ENCODE peak calls at places on chromosomes 11 and 22, in eight cellular contexts. H, S, J, V, E, Z, R and D are unnamed samples.

GRCh38 chr11:93444671-93445073 is 98.5 kb downstream of the SMCO4 start:
- DNase-seq in H (no peak), S (no peak), J (no peak), V (peak; percentile 40), E (peak; percentile 82), Z (no peak), R (peak; percentile 53), D (no peak)

GRCh38 chr22:28869736-28870135 is 13.6 kb upstream of the ZNRF3 start:
- DNase-seq in H (no peak), S (no peak), J (no peak), V (no peak), E (no peak), Z (no peak), R (no peak), D (no peak)

GRCh38 chr11:62613275-62613864 is 313 bp downstream of the ROM1 start:
- DNase-seq in H (no peak), S (no peak), J (no peak), V (no peak), E (no peak), Z (no peak), R (no peak), D (no peak)

GRCh38 chr11:116366451-116366850 is 406.3 kb downstream of the BUD13 start:
- DNase-seq in H (no peak), S (no peak), J (no peak), V (no peak), E (no peak), Z (no peak), R (no peak), D (no peak)

GRCh38 chr11:65558785-65559509 is 788 bp upstream of the LTBP3 start:
- DNase-seq in H (no peak), S (no peak), J (no peak), V (peak; percentile 48), E (peak; percentile 72), Z (peak; percentile 88), R (peak; percentile 79), D (no peak)

GRCh38 chr22:29382575-29383328 is 5.6 kb downstream of the AP1B1 start:
- DNase-seq in H (peak; percentile 67), S (no peak), J (no peak), V (peak; percentile 81), E (peak; percentile 68), Z (no peak), R (peak; percentile 78), D (no peak)

GRCh38 chr11:60345489-60345888 is 18.4 kb downstream of the MS4A6E start:
- DNase-seq in H (peak; percentile 37), S (peak; percentile 33), J (no peak), V (no peak), E (peak; percentile 61), Z (no peak), R (peak; percentile 65), D (no peak)

GRCh38 chr11:19220903-19221682 is 19.3 kb upstream of the CSRP3 start:
- DNase-seq in H (no peak), S (no peak), J (no peak), V (peak; percentile 31), E (no peak), Z (no peak), R (peak; percentile 37), D (peak; percentile 69)

GRCh38 chr11:45026835-45027234 is 76.2 kb upstream of the TP53I11 start:
- DNase-seq in H (no peak), S (no peak), J (no peak), V (no peak), E (no peak), Z (no peak), R (no peak), D (no peak)

GRCh38 chr11:74842967-74843366 is 94.3 kb downstream of the RNF169 start:
- DNase-seq in H (no peak), S (no peak), J (no peak), V (no peak), E (no peak), Z (no peak), R (no peak), D (peak; percentile 18)

GRCh38 chr11:5507177-5507576 is 2.6 kb downstream of the UBQLN3 start:
- DNase-seq in H (no peak), S (no peak), J (no peak), V (no peak), E (no peak), Z (no peak), R (no peak), D (no peak)

GRCh38 chr11:122038543-122038942 is 77.5 kb downstream of the BLID start:
- DNase-seq in H (no peak), S (no peak), J (no peak), V (no peak), E (no peak), Z (no peak), R (no peak), D (no peak)

GRCh38 chr11:43644626-43645299 is 35.8 kb upstream of the HSD17B12 start:
- DNase-seq in H (peak; percentile 8), S (peak; percentile 10), J (no peak), V (no peak), E (peak; percentile 42), Z (no peak), R (no peak), D (no peak)

DNA sequence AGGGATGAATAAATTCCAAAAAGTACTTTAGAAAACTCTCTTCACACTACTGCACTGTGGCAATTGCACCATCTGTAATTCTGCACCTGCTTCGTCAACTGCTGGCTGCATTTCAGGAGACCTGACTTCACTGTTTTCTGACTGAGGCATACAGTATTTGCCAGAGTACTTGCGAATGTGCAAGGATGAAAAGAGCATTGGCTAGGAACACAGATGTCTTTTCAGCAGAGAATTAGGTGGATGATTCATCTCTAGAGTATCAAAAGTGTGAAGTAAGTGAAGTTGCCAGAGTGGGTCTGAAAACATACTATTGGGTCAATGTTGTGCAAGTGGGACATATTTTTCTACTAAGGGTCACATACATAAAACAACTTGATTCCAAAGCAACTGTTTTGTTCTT is 427.5 kb upstream of the CCDC90B start:
- DNase-seq in H (no peak), S (no peak), J (no peak), V (no peak), E (peak; percentile 32), Z (peak; percentile 66), R (peak; percentile 71), D (no peak)
- H3K4me1 ChIP-seq in H (no peaks in the 10 kb centered on the region), S (peaks cover 13% of the 10 kb centered on the region), J (no peaks in the 10 kb centered on the region), V (no peaks in the 10 kb centered on the region), E (no peaks in the 10 kb centered on the region), Z (no peaks in the 10 kb centered on the region), R (no peaks in the 10 kb centered on the region), D (no peaks in the 10 kb centered on the region)

DNA sequence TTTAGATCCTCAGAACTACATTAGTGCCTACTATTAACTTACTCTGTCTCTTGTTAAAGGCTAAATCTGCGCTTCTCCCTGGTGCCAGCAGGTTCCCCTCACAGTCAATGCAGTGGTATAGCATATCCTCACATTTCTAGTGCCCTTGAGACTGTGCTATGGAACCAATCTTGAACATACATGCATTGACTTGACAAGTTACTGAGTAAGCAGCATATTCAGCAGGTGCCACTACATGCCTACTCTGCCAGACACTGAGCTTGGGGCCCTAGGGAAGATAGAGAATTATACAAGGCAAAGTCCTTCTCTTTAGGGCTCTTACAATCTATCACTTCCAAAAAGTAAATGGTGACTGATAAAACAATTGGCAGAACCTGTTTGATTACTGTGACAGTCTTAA is 3.2 kb downstream of the FUT4 start:
- DNase-seq in H (peak; percentile 73), S (no peak), J (no peak), V (peak; percentile 68), E (peak; percentile 40), Z (no peak), R (peak; percentile 24), D (no peak)
- H3K4me3 ChIP-seq in H (peak overlapping the region; percentile 87), S (no peak overlapping the region), J (no peak overlapping the region), V (peak overlapping the region; percentile 61), E (peak overlapping the region; percentile 31), Z (no peak overlapping the region), R (no peak overlapping the region), D (no peak overlapping the region)

GRCh38 chr22:39518996-39519680 is 1.2 kb upstream of the ATF4 start:
- DNase-seq in H (peak; percentile 51), S (peak; percentile 39), J (no peak), V (peak; percentile 65), E (peak; percentile 56), Z (no peak), R (no peak), D (no peak)

GRCh38 chr22:39520874-39521857 is 804 bp downstream of the ATF4 start:
- DNase-seq in H (peak; percentile 84), S (peak; percentile 53), J (peak; percentile 58), V (peak; percentile 84), E (peak; percentile 92), Z (peak; percentile 93), R (peak; percentile 77), D (peak; percentile 86)

GRCh38 chr22:39519681-39520053 is 695 bp upstream of the ATF4 start:
- DNase-seq in H (peak; percentile 69), S (peak; percentile 48), J (no peak), V (peak; percentile 68), E (peak; percentile 82), Z (peak; percentile 84), R (peak; percentile 73), D (peak; percentile 56)

GRCh38 chr22:39518124-39518786 is 2.1 kb upstream of the ATF4 start:
- DNase-seq in H (no peak), S (no peak), J (no peak), V (no peak), E (no peak), Z (peak; percentile 19), R (no peak), D (no peak)

DNA sequence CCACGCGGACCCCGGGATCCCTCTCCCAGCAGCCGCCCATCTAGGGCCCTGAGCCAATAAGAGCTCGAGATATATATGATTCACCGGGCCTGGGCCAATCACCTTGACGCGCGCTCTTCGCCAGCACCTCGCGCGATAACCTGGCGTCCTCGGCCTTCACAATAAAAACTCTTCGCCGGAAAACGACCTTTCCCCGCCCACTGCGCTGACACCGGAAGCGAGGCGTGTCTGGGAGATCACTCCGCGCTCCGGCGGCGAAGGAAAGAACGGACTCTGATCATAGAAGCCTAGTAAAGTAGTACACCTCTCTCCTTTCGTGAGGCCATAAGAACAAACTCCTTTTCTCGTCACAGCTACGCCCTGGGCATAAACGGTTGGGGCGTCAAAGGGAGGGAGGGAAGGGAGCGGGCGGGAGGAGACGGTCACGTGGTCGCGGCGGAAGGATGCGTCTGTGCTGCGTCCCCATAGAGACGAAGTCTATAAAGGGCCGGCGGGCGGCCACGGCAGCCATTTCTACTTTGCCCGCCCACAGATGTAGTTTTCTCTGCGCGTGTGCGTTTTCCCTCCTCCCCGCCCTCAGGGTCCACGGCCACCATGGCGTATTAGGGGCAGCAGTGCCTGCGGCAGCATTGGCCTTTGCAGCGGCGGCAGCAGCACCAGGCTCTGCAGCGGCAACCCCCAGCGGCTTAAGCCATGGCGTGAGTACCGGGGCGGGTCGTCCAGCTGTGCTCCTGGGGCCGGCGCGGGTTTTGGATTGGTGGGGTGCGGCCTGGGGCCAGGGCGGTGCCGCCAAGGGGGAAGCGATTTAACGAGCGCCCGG is at the start of gene ATF4:
- DNase-seq in H (peak; percentile 98), S (peak; percentile 99), J (peak; percentile 96), V (peak; percentile 97), E (peak; percentile 99), Z (peak; percentile 99), R (peak; percentile 99), D (peak; percentile 97)
- H3K27me3 ChIP-seq in H (no peaks in the 10 kb centered on the region), S (no peaks in the 10 kb centered on the region), J (no peaks in the 10 kb centered on the region), V (no peaks in the 10 kb centered on the region), E (no peaks in the 10 kb centered on the region), Z (no peaks in the 10 kb centered on the region), R (no peaks in the 10 kb centered on the region), D (no peaks in the 10 kb centered on the region)

DNA sequence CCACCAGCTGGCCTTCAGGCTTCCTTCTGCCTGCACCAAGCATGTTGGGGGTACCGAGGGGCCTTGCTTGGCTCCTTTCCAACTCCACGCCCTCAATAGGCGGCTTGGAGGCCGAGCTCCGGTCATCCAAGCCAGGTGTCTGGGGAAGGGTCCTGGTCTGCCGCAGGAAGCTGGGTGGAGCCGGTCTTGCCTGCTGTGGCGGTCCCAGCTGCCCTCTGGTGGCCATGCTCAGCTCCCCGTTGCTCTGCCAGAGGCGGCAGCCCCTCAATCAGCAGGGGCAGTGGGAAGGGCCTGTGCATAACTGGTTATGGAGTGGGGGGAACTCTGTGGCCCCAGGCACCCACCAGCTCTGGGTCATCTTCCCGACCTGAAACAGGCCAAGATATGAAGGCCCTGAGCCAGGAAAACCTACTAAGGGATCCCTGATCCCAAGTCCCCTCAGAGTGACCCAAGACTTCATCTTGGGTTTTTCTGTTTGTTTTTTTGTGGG is 3.2 kb downstream of the ARVCF start:
- DNase-seq in H (peak; percentile 38), S (no peak), J (peak; percentile 34), V (peak; percentile 43), E (peak; percentile 81), Z (peak; percentile 88), R (peak; percentile 54), D (peak; percentile 51)
- H3K4me1 ChIP-seq in H (peaks cover 13% of the 10 kb centered on the region), S (no peaks in the 10 kb centered on the region), J (peaks cover 37% of the 10 kb centered on the region), V (no peaks in the 10 kb centered on the region), E (peaks cover 6% of the 10 kb centered on the region), Z (peaks cover 24% of the 10 kb centered on the region), R (peaks cover 22% of the 10 kb centered on the region), D (peaks cover 9% of the 10 kb centered on the region)